ENCODE peak calls at places on chromosomes 11 and 22, in four cellular contexts. S is HCT116, E is GM12878, P is SK-N-SH. W is an unnamed sample.

GRCh38 chr11:123544631-123545375 is 109.6 kb downstream of the SCN3B start:
- DNase-seq in E (no peak), P (peak; percentile 71), S (no peak), W (no peak)

GRCh38 chr22:29458551-29458950 is 20.2 kb downstream of the RFPL1 start:
- DNase-seq in E (no peak), P (no peak), S (no peak), W (no peak)

GRCh38 chr11:73234403-73235181 is 16.5 kb downstream of the P2RY2 start:
- DNase-seq in S (no peak), E (no peak), P (no peak), W (no peak)

GRCh38 chr11:66268210-66268952 is at the start of gene RAB1B:
- DNase-seq in P (peak; percentile 96), E (peak; percentile 98), S (peak; percentile 99), W (peak; percentile 97)

GRCh38 chr11:113419426-113420003 is 31.9 kb downstream of the ANKK1 start:
- DNase-seq in S (no peak), E (no peak), P (no peak), W (no peak)

GRCh38 chr11:13463779-13464290 is 813 bp upstream of the BTBD10 start:
- DNase-seq in E (no peak), P (no peak), S (no peak), W (no peak)

GRCh38 chr22:24431309-24432034 is 4.1 kb downstream of the ADORA2A start:
- DNase-seq in S (no peak), E (no peak), P (no peak), W (no peak)

GRCh38 chr11:64866173-64866491 is 12.3 kb downstream of the EHD1 start:
- DNase-seq in E (no peak), P (no peak), S (no peak), W (no peak)

GRCh38 chr11:79013509-79013908 is 427.3 kb downstream of the TENM4 start:
- DNase-seq in S (no peak), P (no peak), E (no peak), W (no peak)

GRCh38 chr11:116275634-116276033 is 497.2 kb downstream of the BUD13 start:
- DNase-seq in P (no peak), E (no peak), S (no peak), W (no peak)

GRCh38 chr11:73759520-73760065 is 1.3 kb downstream of the RAB6A start:
- DNase-seq in P (peak; percentile 36), E (no peak), S (no peak), W (peak; percentile 27)

GRCh38 chr22:33051960-33052839 is 6.0 kb downstream of the SYN3 start:
- DNase-seq in E (no peak), P (peak; percentile 33), S (no peak), W (no peak)

GRCh38 chr22:19527321-19527721 is 3.1 kb upstream of the CLDN5 start:
- DNase-seq in S (no peak), E (no peak), P (no peak), W (no peak)

GRCh38 chr11:2436521-2437031 is 7.7 kb downstream of the TRPM5 start:
- DNase-seq in P (no peak), E (no peak), S (no peak), W (no peak)

GRCh38 chr11:20087118-20087521 is 73.2 kb downstream of the DBX1 start:
- DNase-seq in E (no peak), P (no peak), S (no peak), W (no peak)

GRCh38 chr11:60948251-60948650 is 3.7 kb downstream of the SLC15A3 start:
- DNase-seq in E (no peak), S (no peak), P (no peak), W (no peak)
- TF ChIP-seq JUND in E (no peak), S (no peak), P (no peak), W (no peak)

DNA sequence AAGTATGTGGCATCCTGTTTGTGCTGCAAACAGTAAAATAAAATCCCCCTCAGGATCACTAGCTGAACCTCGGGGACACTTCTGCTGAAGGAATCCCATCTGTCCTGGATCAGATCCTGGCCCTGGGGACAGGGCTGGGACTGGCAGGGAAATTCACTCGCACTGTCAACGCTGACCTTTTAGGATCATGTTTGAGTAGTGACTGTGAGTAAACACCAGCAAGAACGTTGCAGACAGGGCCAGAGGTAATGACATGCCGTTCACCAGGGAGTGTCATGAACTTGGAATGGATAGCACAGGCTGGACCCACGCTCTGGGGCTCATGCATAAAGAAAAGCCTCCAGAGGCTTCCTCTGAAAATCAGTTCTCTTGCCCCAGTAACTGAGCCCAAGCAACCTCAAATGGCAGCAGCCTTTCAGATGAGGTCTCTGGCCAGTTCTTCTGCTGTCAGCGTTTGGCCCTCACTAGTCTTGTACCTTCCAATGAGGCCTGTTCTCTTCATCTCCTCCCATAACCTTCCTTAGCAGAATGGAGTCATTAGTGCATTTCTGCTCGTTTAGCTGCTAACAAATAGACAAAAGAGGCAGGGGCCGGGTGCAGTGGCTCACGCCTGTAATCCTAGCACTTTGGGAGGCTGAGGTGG is 51.0 kb upstream of the BARX2 start:
- DNase-seq in E (no peak), P (no peak), S (no peak), W (peak; percentile 99)
- TF ChIP-seq JUND in E (no peak), P (no peak), S (no peak), W (peak; percentile 79)

GRCh38 chr11:133864756-133865155 is 19.4 kb upstream of the SPATA19 start:
- DNase-seq in S (no peak), E (no peak), P (no peak), W (no peak)

GRCh38 chr11:133865466-133865865 is 20.2 kb upstream of the SPATA19 start:
- DNase-seq in E (no peak), S (no peak), P (no peak), W (no peak)

DNA sequence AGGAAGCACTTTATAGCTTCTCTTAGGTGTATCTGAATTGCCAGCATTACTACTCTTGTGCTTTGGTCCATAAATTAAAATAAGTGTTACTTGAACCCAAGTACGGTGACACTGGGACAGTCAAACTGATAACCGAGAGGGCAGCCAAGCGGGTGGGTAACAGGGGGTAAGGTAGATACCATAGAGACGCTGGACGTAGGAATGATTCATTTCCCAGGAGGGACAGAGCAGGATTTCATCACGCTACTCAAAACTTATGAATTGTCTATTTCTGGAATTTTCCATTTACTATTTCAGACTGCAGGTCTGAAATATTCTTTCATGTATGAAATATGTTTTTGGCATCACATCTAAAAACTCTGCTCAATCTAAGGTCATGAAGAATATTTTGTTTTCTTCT is 14.8 kb upstream of the SPATA19 start:
- DNase-seq in P (no peak), E (no peak), S (no peak), W (no peak)
- TF ChIP-seq JUND in P (no peak), E (no peak), S (no peak), W (no peak)

GRCh38 chr11:86101493-86101892 is 32.6 kb upstream of the PICALM start:
- DNase-seq in E (no peak), P (no peak), S (no peak), W (no peak)
- TF ChIP-seq JUND in E (no peak), P (peak; percentile 21), S (no peak), W (no peak)